ENCODE peak calls at places on chromosomes 4 and X, in eight cellular contexts. X is breast epithelium, Z is K562, B is HCT116, H is Panc1, M is sigmoid colon, F is GM12891, V is stomach. C is an unnamed sample.

GRCh38 chr4:60879135-60879701 is 320.9 kb upstream of the ADGRL3 start:
- DNase-seq in X (no peak), Z (no peak), B (no peak), H (no peak), M (no peak), F (no peak), V (no peak), C (no peak)

GRCh38 chr4:6143603-6144181 is 56.7 kb downstream of the JAKMIP1 start:
- DNase-seq in X (no peak), Z (no peak), B (no peak), H (no peak), M (no peak), F (no peak), V (no peak), C (no peak)

GRCh38 chr4:20408596-20408995 is 156.9 kb downstream of the SLIT2 start:
- DNase-seq in X (no peak), Z (no peak), B (no peak), H (no peak), M (no peak), F (no peak), V (no peak), C (no peak)

GRCh38 chr4:105170703-105171102 is 24.0 kb downstream of the TET2 start:
- DNase-seq in X (no peak), Z (no peak), B (no peak), H (no peak), M (no peak), F (no peak), V (no peak), C (no peak)

GRCh38 chrX:53768451-53769246 is 82.1 kb upstream of the HUWE1 start:
- DNase-seq in X (no peak), Z (no peak), B (no peak), H (no peak), M (no peak), F (no peak), V (no peak), C (no peak)

GRCh38 chr4:71663780-71664179 is 120.1 kb downstream of the GC start:
- DNase-seq in X (no peak), Z (no peak), B (no peak), H (no peak), M (no peak), F (no peak), V (no peak), C (no peak)

GRCh38 chr4:100981447-100982204 is 365.7 kb downstream of the PPP3CA start:
- DNase-seq in X (no peak), Z (no peak), B (no peak), H (no peak), M (no peak), F (no peak), V (no peak), C (peak)

GRCh38 chr4:89247951-89248350 is 59.6 kb downstream of the GPRIN3 start:
- DNase-seq in X (no peak), Z (no peak), B (no peak), H (no peak), M (no peak), F (no peak), V (no peak), C (peak)

GRCh38 chrX:84501798-84502628 is at the start of gene HDX:
- DNase-seq in X (peak), Z (no peak), B (no peak), H (peak), M (peak), F (peak), V (peak), C (peak)

GRCh38 chrX:25219480-25219879 is 203.7 kb upstream of the ARX start:
- DNase-seq in X (no peak), Z (no peak), B (no peak), H (no peak), M (no peak), F (no peak), V (no peak), C (no peak)

GRCh38 chr4:32775049-32775448 is 2054.9 kb downstream of the PCDH7 start:
- DNase-seq in X (no peak), Z (no peak), B (peak), H (peak), M (no peak), F (no peak), V (no peak), C (no peak)

GRCh38 chr4:1501754-1502500 is 95.7 kb upstream of the NKX1-1 start:
- DNase-seq in X (no peak), Z (no peak), B (no peak), H (no peak), M (no peak), F (no peak), V (no peak), C (no peak)

GRCh38 chrX:10110984-10111363 is 45.8 kb upstream of the CLCN4 start:
- DNase-seq in X (no peak), Z (no peak), B (no peak), H (no peak), M (no peak), F (no peak), V (no peak), C (no peak)

GRCh38 chr4:70994069-70994366 is 569 bp downstream of the DCK start:
- DNase-seq in X (no peak), Z (peak), B (no peak), H (no peak), M (no peak), F (no peak), V (no peak), C (no peak)

GRCh38 chr4:40058854-40059253 is 2.2 kb downstream of the N4BP2 start:
- DNase-seq in X (no peak), Z (no peak), B (no peak), H (no peak), M (no peak), F (no peak), V (no peak), C (no peak)

GRCh38 chrX:15468036-15468435 is 25.1 kb downstream of the PIR start:
- DNase-seq in X (no peak), Z (peak), B (no peak), H (no peak), M (no peak), F (no peak), V (no peak), C (peak)

GRCh38 chrX:119036369-119037029 is 36.3 kb upstream of the CT47C1 start:
- DNase-seq in X (no peak), Z (no peak), B (no peak), H (no peak), M (no peak), F (no peak), V (no peak), C (no peak)

GRCh38 chr4:128980816-128981326 is 112.5 kb downstream of the SCLT1 start:
- DNase-seq in X (no peak), Z (no peak), B (no peak), H (no peak), M (no peak), F (no peak), V (no peak), C (no peak)

GRCh38 chr4:175035907-175036306 is 117.7 kb downstream of the ADAM29 start:
- DNase-seq in X (no peak), Z (no peak), B (no peak), H (no peak), M (no peak), F (no peak), V (no peak), C (no peak)

GRCh38 chr4:18844726-18845125 is 823.2 kb upstream of the LCORL start:
- DNase-seq in X (no peak), Z (no peak), B (no peak), H (no peak), M (no peak), F (no peak), V (no peak), C (no peak)

GRCh38 chrX:10618911-10619310 is 1.5 kb downstream of the MID1 start:
- DNase-seq in X (no peak), Z (no peak), B (no peak), H (no peak), M (no peak), F (no peak), V (no peak), C (no peak)

GRCh38 chrX:103513476-103514108 is 5.7 kb downstream of the RAB40A start:
- DNase-seq in X (no peak), Z (no peak), B (no peak), H (no peak), M (no peak), F (no peak), V (no peak), C (no peak)

GRCh38 chr4:105661028-105661427 is 47.5 kb downstream of the INTS12 start:
- DNase-seq in X (no peak), Z (no peak), B (no peak), H (no peak), M (no peak), F (no peak), V (no peak), C (no peak)

GRCh38 chrX:110383414-110383813 is 24.8 kb downstream of the RTL9 start:
- DNase-seq in X (no peak), Z (no peak), B (no peak), H (no peak), M (no peak), F (no peak), V (no peak), C (no peak)

GRCh38 chrX:151488677-151489076 is 74.8 kb upstream of the PASD1 start:
- DNase-seq in X (no peak), Z (peak), B (peak), H (no peak), M (no peak), F (no peak), V (no peak), C (no peak)

GRCh38 chr4:40254961-40255721 is 58.3 kb downstream of the RHOH start:
- DNase-seq in X (no peak), Z (no peak), B (peak), H (no peak), M (no peak), F (no peak), V (no peak), C (no peak)

GRCh38 chr4:2583517-2583916 is 47.1 kb downstream of the FAM193A start:
- DNase-seq in X (no peak), Z (no peak), B (no peak), H (no peak), M (peak), F (no peak), V (no peak), C (no peak)

GRCh38 chrX:48683411-48683982 is at the start of gene WAS:
- DNase-seq in X (no peak), Z (no peak), B (no peak), H (no peak), M (no peak), F (peak), V (no peak), C (peak)

GRCh38 chrX:41733939-41734338 is 10.0 kb downstream of the GPR82 start:
- DNase-seq in X (no peak), Z (no peak), B (no peak), H (no peak), M (no peak), F (peak), V (no peak), C (no peak)

GRCh38 chr4:38266616-38267015 is 306.4 kb downstream of the PTTG2 start:
- DNase-seq in X (no peak), Z (peak), B (peak), H (peak), M (no peak), F (no peak), V (no peak), C (no peak)

GRCh38 chrX:145727476-145727875 is 90.2 kb upstream of the SLITRK2 start:
- DNase-seq in X (no peak), Z (no peak), B (no peak), H (no peak), M (no peak), F (no peak), V (no peak), C (no peak)

GRCh38 chrX:107827137-107827831 is 1.6 kb downstream of the MID2 start:
- DNase-seq in X (no peak), Z (no peak), B (no peak), H (no peak), M (no peak), F (no peak), V (no peak), C (no peak)

GRCh38 chr4:47531241-47531953 is 46.3 kb downstream of the ATP10D start:
- DNase-seq in X (no peak), Z (no peak), B (no peak), H (no peak), M (no peak), F (no peak), V (peak), C (peak)

GRCh38 chr4:8037150-8037769 is 97.6 kb upstream of the AFAP1 start:
- DNase-seq in X (no peak), Z (no peak), B (no peak), H (no peak), M (no peak), F (no peak), V (no peak), C (no peak)

GRCh38 chr4:185780472-185780871 is 31.5 kb downstream of the SORBS2 start:
- DNase-seq in X (no peak), Z (no peak), B (no peak), H (no peak), M (no peak), F (no peak), V (no peak), C (no peak)

GRCh38 chr4:185782523-185782922 is 29.5 kb downstream of the SORBS2 start:
- DNase-seq in X (no peak), Z (no peak), B (no peak), H (no peak), M (no peak), F (no peak), V (no peak), C (no peak)

GRCh38 chr4:185781555-185782215 is 30.3 kb downstream of the SORBS2 start:
- DNase-seq in X (no peak), Z (no peak), B (no peak), H (no peak), M (no peak), F (no peak), V (no peak), C (no peak)

GRCh38 chr4:185778307-185778706 is 33.7 kb downstream of the SORBS2 start:
- DNase-seq in X (no peak), Z (no peak), B (no peak), H (no peak), M (no peak), F (no peak), V (no peak), C (no peak)

DNA sequence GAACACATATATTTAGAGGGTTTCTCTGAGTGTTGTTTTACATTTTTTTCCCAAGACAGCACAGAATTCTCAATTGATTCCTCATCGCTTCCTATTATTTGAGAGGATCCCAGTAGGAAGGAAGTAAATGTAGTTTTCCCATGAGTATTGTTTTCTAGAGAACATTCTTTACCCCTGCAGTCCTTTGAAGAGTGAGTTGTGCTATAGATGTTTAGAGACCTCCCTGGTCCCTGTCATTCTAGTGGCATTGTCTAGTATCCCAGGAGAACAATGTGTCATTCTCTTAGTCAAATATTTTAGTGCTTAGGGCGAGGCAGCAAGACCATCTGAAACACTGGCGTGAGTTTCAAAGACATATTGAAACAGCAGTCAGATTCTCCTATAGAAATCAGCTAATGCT is 32.5 kb downstream of the SORBS2 start:
- DNase-seq in X (no peak), Z (no peak), B (no peak), H (no peak), M (no peak), F (no peak), V (no peak), C (no peak)
- TF ChIP-seq POLR2AphosphoS5 in X (no peak), Z (no peak), B (no peak), H (no peak), M (no peak), F (no peak), V (no peak), C (no peak)

DNA sequence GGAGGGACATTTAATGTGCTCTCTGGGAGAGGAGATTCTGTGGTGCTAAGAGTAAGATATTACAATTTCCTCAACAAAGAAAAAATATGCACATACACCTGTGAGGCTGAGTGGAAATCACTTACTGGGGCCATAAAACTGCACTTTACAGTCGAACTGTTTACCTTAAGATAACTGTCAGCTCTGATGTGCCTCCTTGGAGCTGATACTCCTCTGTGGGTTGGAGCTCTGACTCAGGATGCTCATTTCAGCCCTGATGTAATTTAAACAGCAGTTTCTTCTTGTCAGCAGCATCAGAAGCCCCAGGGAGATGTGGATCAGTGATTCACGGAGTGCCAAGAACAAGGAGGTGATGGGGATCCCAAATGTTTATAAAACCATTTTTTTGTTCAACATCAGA is 241.9 kb upstream of the SFRP2 start:
- DNase-seq in X (no peak), Z (no peak), B (no peak), H (no peak), M (no peak), F (no peak), V (no peak), C (no peak)
- TF ChIP-seq POLR2AphosphoS5 in X (no peak), Z (no peak), B (no peak), H (no peak), M (no peak), F (no peak), V (no peak), C (no peak)

GRCh38 chr4:25283948-25284347 is 28.6 kb upstream of the ZCCHC4 start:
- DNase-seq in X (no peak), Z (no peak), B (no peak), H (no peak), M (no peak), F (no peak), V (no peak), C (no peak)

GRCh38 chr4:25280210-25280609 is 32.4 kb upstream of the ZCCHC4 start:
- DNase-seq in X (no peak), Z (no peak), B (no peak), H (no peak), M (no peak), F (no peak), V (no peak), C (no peak)

GRCh38 chr4:25284466-25284865 is 28.1 kb upstream of the ZCCHC4 start:
- DNase-seq in X (no peak), Z (no peak), B (no peak), H (no peak), M (no peak), F (no peak), V (no peak), C (no peak)
- TF ChIP-seq POLR2AphosphoS5 in X (no peak), Z (no peak), B (no peak), H (no peak), M (no peak), F (no peak), V (no peak), C (no peak)

DNA sequence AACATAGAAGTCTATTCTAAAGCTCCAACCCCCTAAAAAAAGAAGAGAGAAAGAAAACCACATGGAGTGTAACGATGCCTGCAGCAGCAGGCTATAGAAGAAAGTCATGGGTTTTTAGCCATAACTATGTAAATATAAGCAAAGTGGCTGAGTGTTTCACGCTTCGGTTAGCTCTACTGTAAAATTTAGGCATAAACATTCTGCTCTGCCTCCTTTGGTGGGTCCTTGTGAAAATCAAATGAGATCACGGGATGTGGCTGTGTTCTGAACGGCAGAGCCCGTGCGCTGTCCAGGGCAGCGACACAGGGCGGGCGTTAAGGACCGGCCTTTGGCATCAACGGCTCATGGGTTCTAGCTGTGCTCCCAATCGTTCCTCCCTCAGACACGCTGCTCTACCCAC is 78.3 kb downstream of the IRF2 start:
- DNase-seq in X (no peak), Z (no peak), B (no peak), H (no peak), M (no peak), F (no peak), V (no peak), C (no peak)
- TF ChIP-seq POLR2AphosphoS5 in X (no peak), Z (no peak), B (no peak), H (no peak), M (no peak), F (no peak), V (no peak), C (no peak)